ENCODE peak calls at places on chromosome 6, in four cellular contexts. T is uterus; V is fibroblast of the aortic adventitia; W is CD8-positive, alpha-beta T cell. E is an unnamed sample.

GRCh38 chr6:22147983-22148797 is 148.6 kb downstream of the PRL start:
- DNase-seq in T (no peak), V (peak), W (peak), E (peak)

GRCh38 chr6:137248702-137249101 is 29.5 kb upstream of the IFNGR1 start:
- DNase-seq in T (no peak), V (no peak), W (no peak), E (no peak)

GRCh38 chr6:37061157-37061804 is 55.8 kb downstream of the FGD2 start:
- DNase-seq in T (no peak), V (no peak), W (no peak), E (no peak)

GRCh38 chr6:158223926-158224325 is 55.8 kb downstream of the GTF2H5 start:
- DNase-seq in T (no peak), V (no peak), W (no peak), E (no peak)

GRCh38 chr6:160388922-160389321 is 40.7 kb downstream of the SLC22A3 start:
- DNase-seq in T (no peak), V (peak), W (no peak), E (no peak)

GRCh38 chr6:143027058-143027457 is 33.6 kb upstream of the AIG1 start:
- DNase-seq in T (peak), V (peak), W (peak), E (peak)

GRCh38 chr6:118719351-118720124 is 68.1 kb upstream of the CEP85L start:
- DNase-seq in T (no peak), V (no peak), W (peak), E (no peak)

GRCh38 chr6:166484863-166485262 is 101.6 kb downstream of the RAMACL start:
- DNase-seq in T (no peak), V (no peak), W (no peak), E (no peak)

GRCh38 chr6:45655630-45656422 is 278.1 kb upstream of the SUPT3H start:
- DNase-seq in T (no peak), V (peak), W (no peak), E (no peak)

GRCh38 chr6:17941318-17941717 is 46.1 kb downstream of the KIF13A start:
- DNase-seq in T (no peak), V (no peak), W (no peak), E (no peak)

GRCh38 chr6:168441434-168442391 is 729 bp downstream of the SMOC2 start:
- DNase-seq in T (peak), V (no peak), W (no peak), E (no peak)

GRCh38 chr6:27139753-27140522 is 107.6 kb upstream of the PRSS16 start:
- DNase-seq in T (no peak), V (peak), W (no peak), E (no peak)

GRCh38 chr6:16413399-16413798 is 175.0 kb downstream of the GMPR start:
- DNase-seq in T (no peak), V (no peak), W (no peak), E (no peak)

GRCh38 chr6:126072834-126073233 is 86.5 kb downstream of the TRMT11 start:
- DNase-seq in T (no peak), V (no peak), W (no peak), E (no peak)

GRCh38 chr6:84508981-84509380 is 255.4 kb downstream of the TBX18 start:
- DNase-seq in T (no peak), V (peak), W (no peak), E (no peak)

GRCh38 chr6:121522771-121523386 is 87.4 kb downstream of the GJA1 start:
- DNase-seq in T (no peak), V (no peak), W (no peak), E (no peak)

GRCh38 chr6:21050930-21051329 is 516.7 kb downstream of the CDKAL1 start:
- DNase-seq in T (no peak), V (no peak), W (no peak), E (no peak)

GRCh38 chr6:158057213-158057987 is 75.7 kb downstream of the SYNJ2 start:
- DNase-seq in T (no peak), V (peak), W (no peak), E (no peak)

GRCh38 chr6:112701201-112701600 is 354.1 kb downstream of the RFPL4B start:
- DNase-seq in T (no peak), V (peak), W (no peak), E (no peak)

GRCh38 chr6:158854214-158855101 is 35.3 kb upstream of the EZR start:
- DNase-seq in T (no peak), V (peak), W (peak), E (no peak)

GRCh38 chr6:16078064-16078463 is 50.8 kb upstream of the MYLIP start:
- DNase-seq in T (no peak), V (no peak), W (no peak), E (no peak)

GRCh38 chr6:96164802-96165201 is 149.0 kb downstream of the FUT9 start:
- DNase-seq in T (no peak), V (no peak), W (no peak), E (no peak)

GRCh38 chr6:36753671-36754485 is 56.3 kb downstream of the RAB44 start:
- DNase-seq in T (no peak), V (no peak), W (no peak), E (no peak)

GRCh38 chr6:31125162-31125561 is 4.9 kb upstream of the CDSN start:
- DNase-seq in T (peak), V (peak), W (no peak), E (peak)

GRCh38 chr6:135025775-135026174 is 28.8 kb downstream of the HBS1L start:
- DNase-seq in T (no peak), V (no peak), W (no peak), E (no peak)

GRCh38 chr6:137973201-137973600 is 106.1 kb downstream of the TNFAIP3 start:
- DNase-seq in T (no peak), V (peak), W (no peak), E (no peak)

GRCh38 chr6:74182992-74183391 is 487.0 kb downstream of the CD109 start:
- DNase-seq in T (no peak), V (no peak), W (no peak), E (no peak)

GRCh38 chr6:144559865-144560603 is 274.9 kb downstream of the UTRN start:
- DNase-seq in T (no peak), V (peak), W (no peak), E (no peak)

GRCh38 chr6:71419217-71419953 is 130.8 kb downstream of the OGFRL1 start:
- DNase-seq in T (no peak), V (peak), W (no peak), E (no peak)

GRCh38 chr6:118581489-118581959 is 33.4 kb downstream of the PLN start:
- DNase-seq in T (no peak), V (peak), W (no peak), E (no peak)

GRCh38 chr6:16135078-16135477 is 6.2 kb downstream of the MYLIP start:
- DNase-seq in T (no peak), V (peak), W (no peak), E (no peak)

GRCh38 chr6:23218751-23219150 is 649.4 kb downstream of the HDGFL1 start:
- DNase-seq in T (no peak), V (no peak), W (no peak), E (no peak)

GRCh38 chr6:155314773-155315515 is 660 bp upstream of the TFB1M start:
- DNase-seq in T (peak), V (peak), W (no peak), E (peak)

DNA sequence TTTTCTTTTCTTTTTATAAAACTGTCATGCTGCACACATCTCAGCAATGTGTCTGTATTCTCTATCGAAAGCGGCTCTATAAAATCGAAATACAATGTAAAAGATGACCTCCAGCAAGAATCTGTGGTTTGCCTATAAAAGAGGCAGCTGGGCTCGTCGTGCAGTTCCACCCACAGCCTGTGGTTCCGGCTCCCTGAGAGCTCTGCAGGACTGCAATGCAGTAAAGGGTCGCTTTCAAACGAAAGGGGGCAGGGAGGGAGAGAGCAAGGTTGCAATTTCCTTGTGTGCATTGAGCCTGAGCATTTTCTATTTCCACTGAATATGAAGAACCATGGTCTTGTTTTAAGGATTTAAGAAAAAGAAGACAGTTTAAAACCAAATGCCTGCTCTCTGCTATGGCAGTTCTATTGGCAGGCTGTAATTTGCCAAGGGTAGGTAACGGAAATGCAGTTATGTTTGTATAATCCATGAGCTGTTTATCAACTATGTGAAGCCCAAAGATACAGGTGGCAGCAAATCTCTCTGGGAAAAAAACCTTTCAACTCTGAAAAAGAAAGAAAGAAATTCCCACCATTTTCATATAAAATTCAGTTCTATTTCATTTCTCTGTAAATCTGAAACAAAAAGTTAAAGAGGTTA is 236.5 kb downstream of the HACE1 start:
- DNase-seq in T (no peak), V (no peak), W (no peak), E (no peak)
- H3K4me3 ChIP-seq in T (no peak), V (no peak), W (no peak), E (no peak)

GRCh38 chr6:148343028-148343374 is 363 bp downstream of the SASH1 start:
- DNase-seq in T (peak), V (no peak), W (no peak), E (no peak)

GRCh38 chr6:148340586-148341297 is 1.9 kb upstream of the SASH1 start:
- DNase-seq in T (no peak), V (no peak), W (no peak), E (no peak)

GRCh38 chr6:148343383-148343782 is 745 bp downstream of the SASH1 start:
- DNase-seq in T (no peak), V (no peak), W (no peak), E (no peak)

GRCh38 chr6:148339766-148340165 is 2.9 kb upstream of the SASH1 start:
- DNase-seq in T (no peak), V (no peak), W (no peak), E (no peak)

DNA sequence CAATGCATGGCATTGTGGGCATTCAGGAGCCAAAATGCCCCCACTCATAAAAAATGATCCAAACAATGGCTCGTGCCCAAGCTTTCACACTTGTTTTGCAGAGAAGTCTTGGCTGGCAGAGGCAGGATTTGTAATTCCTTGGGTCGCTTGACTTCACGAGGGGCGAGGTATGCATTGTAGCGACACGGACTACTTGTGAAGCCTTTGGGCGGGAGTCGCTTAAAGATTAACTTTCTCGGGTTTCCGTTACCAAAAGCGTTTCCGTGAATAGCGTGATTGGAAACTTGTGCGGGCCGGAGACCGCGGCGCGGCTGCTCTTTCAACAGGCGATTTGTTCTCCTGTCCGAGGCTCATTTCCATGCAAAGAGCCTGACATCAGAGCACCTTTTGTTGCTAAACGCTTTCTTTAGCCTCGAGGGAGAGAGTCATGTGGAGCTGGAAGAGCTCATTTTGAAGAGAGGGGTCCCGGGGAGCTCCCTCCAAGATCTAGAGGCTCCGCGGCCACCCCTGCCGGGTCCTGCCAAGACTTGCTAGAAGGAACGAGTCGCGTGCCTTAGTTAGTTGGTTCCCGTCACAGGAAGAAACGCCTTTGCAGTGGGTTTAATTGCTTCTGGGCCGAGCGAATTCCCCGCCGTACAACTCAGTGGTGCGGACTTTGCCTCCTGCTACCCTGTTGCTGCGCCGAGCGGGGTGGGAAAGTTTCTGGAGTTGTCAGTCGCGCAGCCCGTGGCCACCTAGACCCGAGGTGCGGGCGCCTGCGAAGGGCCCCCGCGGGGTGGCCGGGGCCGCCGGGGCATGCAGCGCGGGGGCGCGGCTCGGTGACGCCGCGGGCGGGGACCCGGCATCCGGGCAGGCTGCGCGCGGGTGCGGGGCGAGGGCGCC is at the start of gene SASH1:
- DNase-seq in T (peak), V (peak), W (no peak), E (peak)
- H3K4me3 ChIP-seq in T (peak), V (peak), W (no peak), E (peak)

GRCh38 chr6:1388927-1389790 is at the start of gene FOXF2:
- DNase-seq in T (no peak), V (no peak), W (no peak), E (no peak)
- H3K4me3 ChIP-seq in T (no peak), V (peak), W (no peak), E (peak)

GRCh38 chr6:53244958-53245357 is 96.3 kb upstream of the GCM1 start:
- DNase-seq in T (no peak), V (no peak), W (no peak), E (peak)
- H3K4me3 ChIP-seq in T (no peak), V (no peak), W (no peak), E (no peak)

GRCh38 chr6:128527375-128527774 is 7.0 kb upstream of the PTPRK start:
- DNase-seq in T (no peak), V (no peak), W (no peak), E (no peak)
- H3K4me3 ChIP-seq in T (no peak), V (no peak), W (no peak), E (no peak)